ENCODE peak calls at places on chromosomes 12 and 14, in eight cellular contexts. Z, O, U, L, A, R, X and P are unnamed samples.

GRCh38 chr12:86193931-86194330 is 62.3 kb downstream of the MGAT4C start:
- DNase-seq in U (no peak), R (no peak), O (peak), X (no peak), A (no peak), L (no peak), Z (peak), P (peak)

GRCh38 chr12:28710882-28711281 is 438.2 kb upstream of the FAR2 start:
- DNase-seq in X (no peak), A (no peak), Z (peak), R (no peak), L (no peak), U (no peak), O (peak), P (peak)

GRCh38 chr12:64806173-64806572 is 18.3 kb upstream of the TBC1D30 start:
- DNase-seq in U (no peak), A (no peak), L (no peak), R (no peak), O (no peak), Z (no peak), X (no peak), P (no peak)

GRCh38 chr12:138898-139534 is 72.4 kb downstream of the IQSEC3 start:
- DNase-seq in R (no peak), A (peak), L (peak), U (no peak), X (no peak), O (peak), Z (peak), P (peak)

GRCh38 chr14:68089146-68089715 is 269.7 kb downstream of the RAD51B start:
- DNase-seq in U (no peak), O (peak), A (no peak), X (peak), Z (peak), L (no peak), R (no peak), P (peak)

GRCh38 chr12:119075918-119076317 is 94.6 kb downstream of the SRRM4 start:
- DNase-seq in X (no peak), U (no peak), A (no peak), O (no peak), L (no peak), R (no peak), Z (no peak), P (no peak)

GRCh38 chr14:58540693-58541092 is 97.1 kb upstream of the DACT1 start:
- DNase-seq in Z (no peak), O (no peak), R (no peak), L (no peak), A (no peak), U (no peak), X (no peak), P (no peak)

GRCh38 chr14:22564463-22564862 is 24.6 kb downstream of the DAD1 start:
- DNase-seq in A (no peak), O (no peak), U (no peak), L (no peak), X (no peak), R (no peak), Z (no peak), P (no peak)

GRCh38 chr12:57898308-57898970 is 42.9 kb upstream of the ATP23 start:
- DNase-seq in R (no peak), O (peak), X (no peak), U (no peak), A (no peak), Z (no peak), L (no peak), P (no peak)

GRCh38 chr14:49594347-49595089 is 4.2 kb upstream of the LRR1 start:
- DNase-seq in A (no peak), Z (peak), U (no peak), R (no peak), X (peak), O (peak), L (no peak), P (peak)

GRCh38 chr12:13592063-13592942 is 389.1 kb downstream of the GRIN2B start:
- DNase-seq in A (no peak), X (no peak), Z (peak), O (no peak), R (no peak), L (no peak), U (no peak), P (no peak)

GRCh38 chr14:81070511-81070910 is 115.1 kb downstream of the TSHR start:
- DNase-seq in X (no peak), R (no peak), A (no peak), U (no peak), Z (no peak), O (no peak), L (no peak), P (no peak)

GRCh38 chr14:102095231-102095870 is 8.5 kb upstream of the HSP90AA1 start:
- DNase-seq in A (no peak), O (no peak), L (no peak), Z (no peak), U (no peak), X (no peak), R (no peak), P (peak)

GRCh38 chr12:115847398-115847797 is 430.1 kb downstream of the MED13L start:
- DNase-seq in X (no peak), R (no peak), Z (no peak), U (no peak), A (no peak), O (no peak), L (no peak), P (no peak)

GRCh38 chr12:48311313-48311712 is 39.4 kb downstream of the ZNF641 start:
- DNase-seq in R (no peak), Z (no peak), X (no peak), A (no peak), L (no peak), O (no peak), U (no peak), P (no peak)

GRCh38 chr12:52715416-52715815 is 12.1 kb upstream of the KRT77 start:
- DNase-seq in Z (no peak), U (peak), A (no peak), L (no peak), X (peak), O (no peak), R (peak), P (no peak)

GRCh38 chr12:103771466-103771865 is 69.6 kb downstream of the NT5DC3 start:
- DNase-seq in R (peak), U (peak), O (peak), L (peak), Z (peak), A (peak), X (peak), P (peak)

GRCh38 chr12:131894981-131895639 is 688 bp downstream of the ULK1 start:
- DNase-seq in R (no peak), X (peak), O (no peak), A (no peak), U (no peak), Z (no peak), L (peak), P (no peak)

GRCh38 chr12:78490841-78491240 is 373.7 kb upstream of the SYT1 start:
- DNase-seq in L (no peak), R (no peak), A (no peak), X (no peak), U (no peak), Z (no peak), O (no peak), P (no peak)

GRCh38 chr14:57189070-57189469 is 79.6 kb downstream of the EXOC5 start:
- DNase-seq in Z (peak), O (peak), X (peak), A (no peak), U (peak), L (no peak), R (no peak), P (peak)

GRCh38 chr12:92065018-92065499 is 80.6 kb downstream of the BTG1 start:
- DNase-seq in R (peak), U (peak), Z (no peak), A (peak), X (peak), L (peak), O (no peak), P (peak)

GRCh38 chr14:84107835-84108343 is 1422.1 kb upstream of the FLRT2 start:
- DNase-seq in O (no peak), R (no peak), U (no peak), L (no peak), A (no peak), X (no peak), Z (no peak), P (no peak)

GRCh38 chr12:114921796-114922195 is 237.8 kb upstream of the TBX3 start:
- DNase-seq in O (no peak), U (no peak), R (no peak), A (no peak), X (no peak), L (no peak), Z (no peak), P (peak)

GRCh38 chr12:122998316-122998715 is 17.8 kb downstream of the ARL6IP4 start:
- DNase-seq in X (no peak), R (no peak), Z (no peak), L (no peak), A (no peak), O (no peak), U (no peak), P (no peak)

GRCh38 chr12:113030875-113031525 is 25.5 kb upstream of the DTX1 start:
- DNase-seq in L (no peak), R (peak), X (peak), U (peak), A (peak), O (peak), Z (peak), P (peak)

GRCh38 chr14:80973918-80974317 is 18.5 kb downstream of the TSHR start:
- DNase-seq in O (no peak), U (no peak), L (no peak), X (no peak), A (no peak), Z (no peak), R (no peak), P (peak)

GRCh38 chr12:89286506-89286905 is 65.8 kb downstream of the DUSP6 start:
- DNase-seq in X (no peak), O (no peak), A (no peak), R (no peak), L (no peak), Z (no peak), U (no peak), P (no peak)

GRCh38 chr12:89288959-89289358 is 63.3 kb downstream of the DUSP6 start:
- DNase-seq in O (no peak), A (no peak), L (no peak), R (no peak), X (no peak), Z (peak), U (no peak), P (no peak)

DNA sequence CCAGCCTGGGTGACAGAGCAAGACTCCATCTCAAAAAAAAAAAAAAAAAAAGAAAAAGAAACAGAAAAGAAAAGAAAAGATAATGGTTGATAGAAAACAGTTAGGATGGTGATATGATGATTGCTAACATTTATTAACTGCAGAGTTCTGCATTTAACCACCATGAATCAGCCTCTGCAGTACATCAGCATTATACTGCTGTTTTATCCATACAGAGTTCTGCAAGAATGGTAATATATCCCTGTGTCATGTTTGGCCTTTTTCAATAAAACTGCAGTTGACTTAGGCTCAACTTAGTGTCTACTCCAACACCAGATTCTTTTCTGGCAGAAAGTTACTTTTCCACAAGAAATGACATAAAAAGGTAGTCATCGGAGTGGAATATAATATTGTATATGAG is 62.6 kb downstream of the DUSP6 start:
- DNase-seq in O (no peak), R (no peak), A (no peak), Z (no peak), U (no peak), X (no peak), L (no peak), P (no peak)
- TF ChIP-seq CTCF in O (no peak), R (no peak), A (no peak), Z (no peak), U (no peak), X (no peak), L (no peak), P (no peak)

GRCh38 chr12:125128806-125129571 is 63.8 kb downstream of the AACS start:
- DNase-seq in O (no peak), U (no peak), Z (no peak), X (no peak), A (peak), R (no peak), L (no peak), P (no peak)
- H3K4me3 ChIP-seq in O (no peak), U (no peak), Z (no peak), X (no peak), A (no peak), R (no peak), L (no peak), P (no peak)

GRCh38 chr12:109719123-109720022 is 5.7 kb downstream of the FAM222A start:
- DNase-seq in A (no peak), Z (no peak), X (peak), O (no peak), L (no peak), R (no peak), U (peak), P (no peak)
- TF ChIP-seq CTCF in A (peak), Z (no peak), X (peak), O (peak), L (no peak), R (no peak), U (peak), P (peak)

DNA sequence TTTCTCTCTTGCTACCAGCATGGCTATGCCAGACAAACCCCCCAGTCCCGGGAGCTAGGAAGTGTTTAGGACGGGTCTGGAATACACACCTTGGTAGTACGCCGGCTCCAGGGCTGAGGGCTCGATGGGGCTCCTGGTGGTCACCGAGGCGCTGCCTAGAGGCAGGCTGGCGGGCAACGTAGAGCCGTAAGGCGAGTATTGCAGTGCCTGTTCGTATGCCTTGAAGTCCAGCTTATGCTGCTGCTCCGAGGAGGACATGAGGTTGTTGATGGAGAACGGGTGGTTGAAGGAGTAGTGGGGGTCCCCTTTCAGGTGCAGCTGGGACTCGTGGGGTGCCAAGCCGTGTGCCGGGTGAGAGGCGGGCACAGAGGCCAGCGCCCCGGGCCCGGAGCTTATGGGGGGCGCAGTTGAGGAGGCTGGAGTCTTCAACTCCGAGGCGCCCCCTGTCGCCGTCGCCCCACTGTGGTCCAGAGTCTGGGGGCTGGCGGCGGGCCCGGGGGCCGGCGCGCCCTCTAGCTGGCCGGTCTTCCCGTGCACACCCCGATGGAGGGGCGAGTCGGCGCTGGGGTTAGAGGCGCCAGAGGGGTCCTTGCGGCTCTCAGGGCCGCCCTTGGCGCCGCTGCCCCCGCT is 3.6 kb downstream of the FOXA1 start:
- DNase-seq in Z (no peak), A (no peak), U (no peak), R (no peak), O (no peak), L (no peak), X (peak), P (no peak)
- H3K4me3 ChIP-seq in Z (no peak), A (no peak), U (no peak), R (no peak), O (no peak), L (no peak), X (peak), P (no peak)